ENCODE peak calls at places on chromosomes 1 and 21, in nine cellular contexts. Y is GM10248; U is WTC11; M is MCF 10A; T is activated CD4-positive, alpha-beta memory T cell treated with anti-CD3 and anti-CD28 coated beads, Interleukin-2, amount 10 ng/mL, durations not matched to agents 7 days and 5 days; L is CD8-positive, alpha-beta memory T cell; J is neural crest cell; R is MG63; I is fibroblast of lung. X is an unnamed sample.
A peak's percentile ranks its signal among the peaks of the same experiment; 100 is the strongest.

GRCh38 chr1:241531195-241532172 is 694 bp upstream of the KMO start:
- DNase-seq in Y (no peak), U (no peak), M (peak; percentile 91), T (no peak), L (no peak), J (no peak), R (no peak), I (peak; percentile 88), X (peak; percentile 80)

GRCh38 chr1:3315991-3316943 is 138.2 kb upstream of the ARHGEF16 start:
- DNase-seq in Y (no peak), U (no peak), M (no peak), T (no peak), L (no peak), J (no peak), R (no peak), I (no peak), X (no peak)

GRCh38 chr1:173064011-173064410 is 13.3 kb upstream of the TNFSF18 start:
- DNase-seq in Y (no peak), U (no peak), M (no peak), T (no peak), L (no peak), J (no peak), R (peak; percentile 10), I (peak; percentile 54), X (no peak)

GRCh38 chr1:213987422-213987875 is 324 bp upstream of the PROX1 start:
- DNase-seq in Y (no peak), U (no peak), M (no peak), T (no peak), L (no peak), J (no peak), R (no peak), I (no peak), X (peak; percentile 38)

GRCh38 chr1:31834501-31834900 is 18.7 kb upstream of the SPOCD1 start:
- DNase-seq in Y (no peak), U (no peak), M (peak; percentile 25), T (no peak), L (no peak), J (no peak), R (no peak), I (no peak), X (no peak)

GRCh38 chr1:27539901-27540861 is 50.2 kb upstream of the WASF2 start:
- DNase-seq in Y (no peak), U (no peak), M (peak; percentile 97), T (no peak), L (no peak), J (no peak), R (peak; percentile 92), I (no peak), X (peak; percentile 66)

GRCh38 chr1:224727851-224728250 is 111.7 kb downstream of the CNIH3 start:
- DNase-seq in Y (no peak), U (no peak), M (no peak), T (no peak), L (no peak), J (no peak), R (no peak), I (no peak), X (no peak)

GRCh38 chr1:62688687-62689085 is 500 bp upstream of the DOCK7 start:
- DNase-seq in Y (no peak), U (no peak), M (no peak), T (no peak), L (no peak), J (no peak), R (no peak), I (peak; percentile 43), X (peak; percentile 19)

GRCh38 chr1:70485624-70486023 is 74.6 kb downstream of the CTH start:
- DNase-seq in Y (no peak), U (no peak), M (no peak), T (no peak), L (no peak), J (no peak), R (no peak), I (no peak), X (no peak)

GRCh38 chr1:185154912-185155513 is 1.7 kb downstream of the TRMT1L start:
- DNase-seq in Y (no peak), U (no peak), M (no peak), T (no peak), L (no peak), J (no peak), R (no peak), I (peak; percentile 51), X (no peak)

GRCh38 chr21:41064951-41065350 is 103.0 kb upstream of the BACE2 start:
- DNase-seq in Y (no peak), U (no peak), M (no peak), T (no peak), L (no peak), J (no peak), R (no peak), I (no peak), X (no peak)

GRCh38 chr1:47023268-47024137 is at the start of gene CYP4X1:
- DNase-seq in Y (no peak), U (peak; percentile 63), M (peak; percentile 39), T (no peak), L (no peak), J (peak; percentile 5), R (no peak), I (no peak), X (no peak)

GRCh38 chr1:10973552-10973951 is 38.9 kb upstream of the TARDBP start:
- DNase-seq in Y (no peak), U (peak; percentile 64), M (peak; percentile 77), T (no peak), L (no peak), J (no peak), R (peak; percentile 81), I (peak; percentile 73), X (no peak)

GRCh38 chr1:63101336-63101735 is 221.0 kb upstream of the FOXD3 start:
- DNase-seq in Y (no peak), U (no peak), M (no peak), T (no peak), L (no peak), J (no peak), R (no peak), I (no peak), X (no peak)

X was measured in LoVo.